ENCODE peak calls at places on chromosome 4, in five cellular contexts. One of them, this sample, is unnamed.

GRCh38 chr4:54322817-54323417 is 93.8 kb downstream of the PDGFRA start:
- DNase-seq in germinal center: peak
- DNase-seq in left ventricle myocardium inferior: peak
- DNase-seq in psoas muscle: peak
- DNase-seq in hepatocyte: peak
- DNase-seq in this sample: peak

GRCh38 chr4:33780952-33781655 is 2463.2 kb downstream of the ARAP2 start:
- DNase-seq in germinal center: no peak
- DNase-seq in left ventricle myocardium inferior: no peak
- DNase-seq in psoas muscle: no peak
- DNase-seq in hepatocyte: no peak
- DNase-seq in this sample: no peak

GRCh38 chr4:83151645-83152044 is 37.1 kb upstream of the PLAC8 start:
- DNase-seq in germinal center: no peak
- DNase-seq in left ventricle myocardium inferior: no peak
- DNase-seq in psoas muscle: no peak
- DNase-seq in hepatocyte: no peak
- DNase-seq in this sample: no peak

GRCh38 chr4:119781044-119781443 is 152.4 kb upstream of the PDE5A start:
- DNase-seq in germinal center: no peak
- DNase-seq in left ventricle myocardium inferior: no peak
- DNase-seq in psoas muscle: no peak
- DNase-seq in hepatocyte: no peak
- DNase-seq in this sample: no peak

GRCh38 chr4:8428288-8429097 is 12.0 kb downstream of the ACOX3 start:
- DNase-seq in germinal center: peak
- DNase-seq in left ventricle myocardium inferior: peak
- DNase-seq in psoas muscle: peak
- DNase-seq in hepatocyte: peak
- DNase-seq in this sample: peak

GRCh38 chr4:7710126-7710525 is 229.5 kb downstream of the AFAP1 start:
- DNase-seq in germinal center: no peak
- DNase-seq in left ventricle myocardium inferior: peak
- DNase-seq in psoas muscle: peak
- DNase-seq in hepatocyte: no peak
- DNase-seq in this sample: no peak

GRCh38 chr4:108114503-108114902 is 54.2 kb downstream of the LEF1 start:
- DNase-seq in germinal center: no peak
- DNase-seq in left ventricle myocardium inferior: no peak
- DNase-seq in psoas muscle: no peak
- DNase-seq in hepatocyte: peak
- DNase-seq in this sample: no peak

GRCh38 chr4:153616005-153616555 is 68.0 kb upstream of the TLR2 start:
- DNase-seq in germinal center: no peak
- DNase-seq in left ventricle myocardium inferior: no peak
- DNase-seq in psoas muscle: no peak
- DNase-seq in hepatocyte: no peak
- DNase-seq in this sample: no peak

GRCh38 chr4:26206981-26207380 is 113.8 kb upstream of the RBPJ start:
- DNase-seq in germinal center: no peak
- DNase-seq in left ventricle myocardium inferior: no peak
- DNase-seq in psoas muscle: no peak
- DNase-seq in hepatocyte: no peak
- DNase-seq in this sample: no peak

GRCh38 chr4:157014621-157015591 is 43.3 kb upstream of the PDGFC start:
- DNase-seq in germinal center: no peak
- DNase-seq in left ventricle myocardium inferior: no peak
- DNase-seq in psoas muscle: no peak
- DNase-seq in hepatocyte: peak
- DNase-seq in this sample: no peak

GRCh38 chr4:38717604-38718003 is 53.6 kb downstream of the KLF3 start:
- DNase-seq in germinal center: no peak
- DNase-seq in left ventricle myocardium inferior: no peak
- DNase-seq in psoas muscle: no peak
- DNase-seq in hepatocyte: no peak
- DNase-seq in this sample: no peak

GRCh38 chr4:47774078-47774477 is 63.8 kb downstream of the CORIN start:
- DNase-seq in germinal center: no peak
- DNase-seq in left ventricle myocardium inferior: no peak
- DNase-seq in psoas muscle: no peak
- DNase-seq in hepatocyte: no peak
- DNase-seq in this sample: no peak

GRCh38 chr4:140256335-140256734 is 102.4 kb upstream of the MAML3 start:
- DNase-seq in germinal center: no peak
- DNase-seq in left ventricle myocardium inferior: no peak
- DNase-seq in psoas muscle: no peak
- DNase-seq in hepatocyte: peak
- DNase-seq in this sample: peak

GRCh38 chr4:185542626-185543336 is 7.5 kb upstream of the PDLIM3 start:
- DNase-seq in germinal center: no peak
- DNase-seq in left ventricle myocardium inferior: peak
- DNase-seq in psoas muscle: peak
- DNase-seq in hepatocyte: no peak
- DNase-seq in this sample: no peak

GRCh38 chr4:139711461-139711860 is 45.8 kb downstream of the MGST2 start:
- DNase-seq in germinal center: no peak
- DNase-seq in left ventricle myocardium inferior: no peak
- DNase-seq in psoas muscle: no peak
- DNase-seq in hepatocyte: no peak
- DNase-seq in this sample: peak

GRCh38 chr4:176791591-176792347 is 953 bp downstream of the VEGFC start:
- DNase-seq in germinal center: no peak
- DNase-seq in left ventricle myocardium inferior: peak
- DNase-seq in psoas muscle: peak
- DNase-seq in hepatocyte: peak
- DNase-seq in this sample: no peak

GRCh38 chr4:158139086-158139485 is 33.7 kb downstream of the GASK1B start:
- DNase-seq in germinal center: no peak
- DNase-seq in left ventricle myocardium inferior: no peak
- DNase-seq in psoas muscle: no peak
- DNase-seq in hepatocyte: peak
- DNase-seq in this sample: no peak

GRCh38 chr4:84887824-84888223 is 78.7 kb downstream of the WDFY3 start:
- DNase-seq in germinal center: no peak
- DNase-seq in left ventricle myocardium inferior: no peak
- DNase-seq in psoas muscle: no peak
- DNase-seq in hepatocyte: no peak
- DNase-seq in this sample: no peak

GRCh38 chr4:41154814-41155177 is 59.5 kb downstream of the APBB2 start:
- DNase-seq in germinal center: no peak
- DNase-seq in left ventricle myocardium inferior: no peak
- DNase-seq in psoas muscle: no peak
- DNase-seq in hepatocyte: no peak
- DNase-seq in this sample: no peak

GRCh38 chr4:76074468-76074867 is at the start of gene ART3:
- DNase-seq in germinal center: no peak
- DNase-seq in left ventricle myocardium inferior: no peak
- DNase-seq in psoas muscle: no peak
- DNase-seq in hepatocyte: no peak
- DNase-seq in this sample: no peak

GRCh38 chr4:140752669-140753068 is 3.5 kb downstream of the TBC1D9 start:
- DNase-seq in germinal center: no peak
- DNase-seq in left ventricle myocardium inferior: no peak
- DNase-seq in psoas muscle: no peak
- DNase-seq in hepatocyte: no peak
- DNase-seq in this sample: no peak

GRCh38 chr4:8647626-8648025 is 55.1 kb downstream of the CPZ start:
- DNase-seq in germinal center: no peak
- DNase-seq in left ventricle myocardium inferior: no peak
- DNase-seq in psoas muscle: no peak
- DNase-seq in hepatocyte: no peak
- DNase-seq in this sample: no peak

GRCh38 chr4:31089815-31090214 is 369.6 kb downstream of the PCDH7 start:
- DNase-seq in germinal center: no peak
- DNase-seq in left ventricle myocardium inferior: peak
- DNase-seq in psoas muscle: no peak
- DNase-seq in hepatocyte: peak
- DNase-seq in this sample: peak